ENCODE peak calls at places on chromosomes 1 and 21, in four cellular contexts. X is SJSA1, T is right lobe of liver, E is T-helper 17 cell. J is an unnamed sample.

GRCh38 chr1:110210604-110211502 is 739 bp downstream of the KCNC4 start:
- DNase-seq in T (peak; percentile 56), X (peak; percentile 24), E (peak; percentile 45), J (peak; percentile 89)

GRCh38 chr1:158071106-158071505 is 77.7 kb downstream of the KIRREL1 start:
- DNase-seq in X (no peak), E (no peak), T (no peak), J (no peak)

GRCh38 chr1:35577071-35577998 is 4.2 kb downstream of the TFAP2E start:
- DNase-seq in X (no peak), E (peak; percentile 35), T (peak; percentile 52), J (peak; percentile 81)

GRCh38 chr1:86061660-86062059 is 94.9 kb downstream of the COL24A1 start:
- DNase-seq in E (no peak), T (no peak), X (no peak), J (no peak)

GRCh38 chr1:56910441-56910985 is 55.3 kb downstream of the C8B start:
- DNase-seq in T (peak; percentile 83), X (no peak), E (no peak), J (no peak)

GRCh38 chr1:183783342-183783741 is 21.6 kb upstream of the RGL1 start:
- DNase-seq in T (no peak), E (no peak), X (no peak), J (no peak)

GRCh38 chr1:44660176-44660575 is 14.1 kb downstream of the TMEM53 start:
- DNase-seq in X (no peak), E (no peak), T (peak; percentile 89), J (peak; percentile 91)

GRCh38 chr1:223726380-223727001 is 14.2 kb downstream of the CAPN2 start:
- DNase-seq in E (peak; percentile 66), X (peak; percentile 96), T (peak; percentile 63), J (peak; percentile 92)

GRCh38 chr1:14516974-14517812 is 81.3 kb upstream of the KAZN start:
- DNase-seq in E (no peak), T (no peak), X (peak; percentile 47), J (no peak)
- H3K9me3 ChIP-seq in E (no peaks in the 10 kb centered on the region), T (no peaks in the 10 kb centered on the region), X (no peaks in the 10 kb centered on the region), J (no peaks in the 10 kb centered on the region)

DNA sequence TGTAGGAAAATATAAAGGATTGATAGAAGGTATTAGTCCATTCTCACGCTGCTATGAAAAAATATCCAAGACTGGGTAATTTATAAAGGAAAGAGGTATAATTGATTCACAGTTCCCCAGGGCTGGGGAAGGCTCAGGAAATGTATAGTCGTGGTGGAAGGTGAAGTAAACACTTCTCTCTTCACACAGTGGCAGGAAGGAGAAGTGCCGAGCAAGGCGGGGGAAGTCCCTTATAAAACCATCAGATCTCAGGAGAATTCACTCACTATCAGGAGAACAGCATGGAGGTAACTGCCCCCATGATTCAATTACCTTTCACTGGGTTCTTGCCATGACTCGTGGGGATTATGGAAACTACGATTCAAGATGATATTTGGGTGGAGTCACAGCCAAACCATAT is 1806.0 kb downstream of the MRPL39 start:
- DNase-seq in T (no peak), E (no peak), X (no peak), J (no peak)
- H3K9me3 ChIP-seq in T (no peaks in the 10 kb centered on the region), E (no peaks in the 10 kb centered on the region), X (peaks cover 4% of the 10 kb centered on the region), J (no peaks in the 10 kb centered on the region)

GRCh38 chr1:154998818-154999650 is 3.6 kb upstream of the ZBTB7B start:
- DNase-seq in E (peak; percentile 48), X (peak; percentile 60), T (peak; percentile 70), J (peak; percentile 83)
- H3K9me3 ChIP-seq in E (no peaks in the 10 kb centered on the region), X (no peaks in the 10 kb centered on the region), T (no peaks in the 10 kb centered on the region), J (no peaks in the 10 kb centered on the region)

DNA sequence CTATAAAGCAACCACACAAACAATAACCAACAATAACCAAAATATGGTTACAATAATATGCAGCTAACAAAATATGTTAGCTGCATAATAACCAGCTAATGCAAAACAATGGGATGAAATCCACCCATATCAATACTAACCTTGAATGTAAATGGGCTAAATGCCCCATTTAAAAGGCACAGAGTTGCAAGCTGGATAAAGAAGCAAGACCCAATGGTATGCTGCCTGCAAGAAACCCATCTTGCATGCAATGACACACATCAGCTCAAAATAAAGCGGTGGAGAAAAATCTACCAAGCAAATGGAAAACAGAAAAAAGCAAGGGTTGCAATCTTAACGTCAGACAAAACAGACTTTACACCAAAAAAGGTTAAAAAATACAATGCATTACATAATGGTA is 316.5 kb upstream of the NR5A2 start:
- DNase-seq in T (no peak), X (no peak), E (no peak), J (no peak)
- H3K9me3 ChIP-seq in T (no peaks in the 10 kb centered on the region), X (no peaks in the 10 kb centered on the region), E (peaks cover 3% of the 10 kb centered on the region), J (peaks cover 5% of the 10 kb centered on the region)

GRCh38 chr21:44955803-44956175 is 16.0 kb downstream of the SLX9 start:
- DNase-seq in T (no peak), E (no peak), X (no peak), J (peak; percentile 62)

GRCh38 chr21:44952929-44953627 is 13.2 kb downstream of the SLX9 start:
- DNase-seq in X (no peak), E (no peak), T (no peak), J (peak; percentile 73)

GRCh38 chr21:44953628-44954021 is 13.8 kb downstream of the SLX9 start:
- DNase-seq in E (no peak), T (peak; percentile 17), X (no peak), J (peak; percentile 60)

GRCh38 chr21:44955141-44955802 is 15.4 kb downstream of the SLX9 start:
- DNase-seq in T (no peak), X (no peak), E (no peak), J (peak; percentile 81)

DNA sequence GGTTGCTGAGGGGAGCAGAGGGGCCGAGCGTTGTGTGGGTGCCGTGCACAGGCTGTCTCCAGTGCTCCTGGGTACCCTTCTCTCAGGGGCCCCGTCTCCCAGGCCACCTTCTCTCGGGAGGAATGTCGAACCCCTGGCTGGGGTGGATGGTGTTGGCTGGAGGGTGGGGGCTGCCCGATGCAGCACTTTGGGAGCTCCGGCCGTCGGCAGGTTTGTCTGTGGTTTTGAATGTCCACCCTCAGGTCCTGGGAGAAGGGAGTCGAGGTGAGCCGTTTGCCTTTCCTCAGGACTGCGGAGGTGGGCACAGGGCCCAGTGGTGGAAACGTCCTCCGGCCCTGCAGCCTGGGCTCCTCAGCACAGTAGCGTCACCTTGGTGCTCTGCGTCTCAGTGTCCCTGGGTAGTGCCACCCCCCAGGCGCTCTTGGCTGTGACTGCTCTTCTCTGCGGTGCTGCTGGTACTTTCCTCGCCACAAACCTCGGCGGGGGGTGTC is 14.5 kb downstream of the SLX9 start:
- DNase-seq in X (no peak), T (peak; percentile 10), E (no peak), J (peak; percentile 71)
- H3K9me3 ChIP-seq in X (no peaks in the 10 kb centered on the region), T (no peaks in the 10 kb centered on the region), E (no peaks in the 10 kb centered on the region), J (no peaks in the 10 kb centered on the region)

GRCh38 chr1:17759114-17759513 is 4.0 kb downstream of the ACTL8 start:
- DNase-seq in E (no peak), T (no peak), X (no peak), J (peak; percentile 55)
- H3K9me3 ChIP-seq in E (peaks cover 10% of the 10 kb centered on the region), T (no peaks in the 10 kb centered on the region), X (peaks cover 14% of the 10 kb centered on the region), J (peaks cover 6% of the 10 kb centered on the region)

GRCh38 chr1:4613606-4614370 is 40.6 kb upstream of the AJAP1 start:
- DNase-seq in X (no peak), E (no peak), T (no peak), J (peak; percentile 65)

GRCh38 chr1:4615501-4615900 is 38.9 kb upstream of the AJAP1 start:
- DNase-seq in E (no peak), X (no peak), T (no peak), J (peak; percentile 53)

GRCh38 chr1:4612991-4613390 is 41.4 kb upstream of the AJAP1 start:
- DNase-seq in T (no peak), X (no peak), E (no peak), J (peak; percentile 46)

GRCh38 chr1:4615138-4615470 is 39.3 kb upstream of the AJAP1 start:
- DNase-seq in X (no peak), T (no peak), E (no peak), J (no peak)

DNA sequence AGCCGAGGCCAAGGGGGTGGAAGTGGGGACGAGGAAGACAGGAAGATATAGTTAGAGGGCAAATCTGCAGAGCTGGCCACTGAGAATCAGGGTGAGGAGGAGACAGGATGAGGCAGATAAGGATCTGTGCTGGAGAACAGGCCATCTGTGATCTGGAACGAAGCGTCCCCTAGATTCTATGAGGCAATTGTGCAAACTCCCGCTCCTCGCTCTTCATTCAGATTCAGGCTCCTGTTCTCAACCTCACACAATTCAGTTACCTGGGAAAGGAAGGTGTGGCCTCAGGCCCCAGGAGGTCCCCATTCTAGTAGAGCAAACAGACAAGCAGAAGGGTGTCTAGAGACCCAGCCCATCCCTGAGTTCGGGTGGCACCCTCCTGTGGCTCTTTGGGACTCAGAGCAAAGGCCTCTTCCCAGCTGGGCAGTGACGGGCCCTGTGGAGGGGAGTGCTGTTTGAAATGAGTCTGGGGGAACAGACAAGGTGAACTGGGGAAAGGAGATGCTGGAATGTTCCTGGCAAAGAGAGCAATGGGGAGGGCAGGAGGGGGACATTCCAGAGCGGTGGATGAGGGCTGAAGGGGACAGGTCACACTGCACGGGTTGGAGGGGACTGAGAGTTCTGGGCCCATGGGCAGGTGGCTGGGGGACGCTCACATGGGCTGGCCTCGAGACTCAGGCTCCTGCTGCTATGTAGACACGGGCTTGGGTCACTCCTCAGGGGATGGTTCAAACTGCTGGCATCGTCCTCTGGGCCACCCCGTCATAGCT is 39.9 kb upstream of the AJAP1 start:
- DNase-seq in X (no peak), E (no peak), T (no peak), J (no peak)
- H3K9me3 ChIP-seq in X (peaks cover 23% of the 10 kb centered on the region), E (no peaks in the 10 kb centered on the region), T (no peaks in the 10 kb centered on the region), J (peaks cover 7% of the 10 kb centered on the region)

J was measured in kidney.